ENCODE peak calls at places on chromosomes 12 and 14, in six cellular contexts. E is GM12892, K is HepG2, G is stomach, A is testis, C is Peyer's patch. X is an unnamed sample.

GRCh38 chr12:94305293-94305957 is 154.2 kb downstream of the CEP83 start:
- DNase-seq in A (no peak), E (no peak), C (no peak), K (peak; percentile 61), G (no peak), X (no peak)

GRCh38 chr14:35420036-35420811 is 15.7 kb upstream of the NFKBIA start:
- DNase-seq in E (no peak), A (no peak), G (no peak), C (no peak), K (no peak), X (no peak)

GRCh38 chr12:53344824-53345485 is 8.8 kb upstream of the SP7 start:
- DNase-seq in G (peak; percentile 73), K (peak; percentile 54), C (peak; percentile 86), A (peak; percentile 76), E (peak; percentile 63), X (peak; percentile 71)

GRCh38 chr12:14614704-14615121 is 47.0 kb upstream of the PLBD1 start:
- DNase-seq in K (no peak), A (no peak), E (no peak), G (no peak), C (no peak), X (no peak)

GRCh38 chr14:32358781-32359180 is 29.7 kb downstream of the AKAP6 start:
- DNase-seq in K (no peak), G (no peak), E (no peak), A (no peak), C (no peak), X (no peak)

GRCh38 chr12:83389237-83389996 is 702.7 kb downstream of the TMTC2 start:
- DNase-seq in C (peak; percentile 51), E (no peak), A (peak; percentile 60), G (no peak), K (no peak), X (no peak)

GRCh38 chr12:112684742-112685141 is 106.8 kb upstream of the RPH3A start:
- DNase-seq in E (no peak), G (no peak), K (peak; percentile 7), C (no peak), A (no peak), X (no peak)

GRCh38 chr14:104505085-104506074 is 74.2 kb upstream of the C14orf180 start:
- DNase-seq in E (no peak), C (no peak), K (no peak), A (no peak), G (no peak), X (no peak)

GRCh38 chr12:59500335-59500734 is 95.5 kb upstream of the SLC16A7 start:
- DNase-seq in K (no peak), A (no peak), C (no peak), G (no peak), E (no peak), X (no peak)

GRCh38 chr14:101740981-101741380 is 20.5 kb upstream of the PPP2R5C start:
- DNase-seq in C (no peak), E (no peak), K (no peak), G (no peak), A (no peak), X (no peak)

GRCh38 chr14:53701108-53701875 is 255.3 kb downstream of the BMP4 start:
- DNase-seq in K (no peak), C (no peak), G (no peak), E (no peak), A (no peak), X (no peak)

GRCh38 chr12:112777387-112778025 is 14.0 kb upstream of the RPH3A start:
- DNase-seq in K (no peak), G (no peak), E (no peak), C (no peak), A (no peak), X (no peak)

DNA sequence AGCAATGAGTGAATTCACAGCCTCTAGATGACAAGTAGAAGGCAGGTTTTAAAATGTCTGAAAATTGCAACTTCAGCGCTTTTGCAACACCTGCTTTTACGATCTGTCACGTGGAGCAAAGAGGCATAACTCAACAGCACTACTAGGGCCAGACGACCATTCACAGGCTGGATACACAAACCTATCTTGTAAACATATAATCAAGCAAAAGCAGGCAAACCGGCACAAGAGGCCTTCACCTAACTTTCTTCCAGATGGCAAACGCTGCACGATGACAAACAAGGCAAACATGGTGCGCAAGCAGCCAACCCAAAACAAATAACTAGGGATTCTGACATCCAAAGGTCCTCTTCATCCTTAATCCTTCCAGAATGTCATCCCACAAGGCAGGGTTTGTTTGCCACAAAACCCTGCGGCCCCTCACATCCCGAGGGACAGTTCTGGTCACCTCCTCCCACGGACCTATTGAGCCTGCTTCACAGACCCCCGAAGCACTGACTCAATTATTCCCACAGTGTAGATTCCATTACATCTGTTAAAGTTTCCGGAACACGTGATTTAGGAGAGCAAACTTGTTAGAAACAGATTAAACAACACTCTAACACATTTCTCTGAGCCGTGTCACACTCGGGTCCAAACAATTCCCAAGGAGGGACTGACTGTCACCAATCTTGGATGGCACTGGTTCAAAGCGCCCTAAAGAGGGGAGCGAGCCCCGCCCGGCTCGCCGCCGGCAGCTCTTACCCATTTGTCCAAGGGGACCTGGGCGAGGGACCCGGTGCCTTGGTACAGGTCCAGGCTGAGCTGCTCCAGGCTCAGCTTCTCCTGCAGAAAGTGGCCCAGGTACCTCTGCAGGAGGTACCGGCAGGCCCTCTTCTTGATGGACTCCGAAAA is 823 bp downstream of the ATG2B start:
- DNase-seq in K (peak; percentile 69), E (peak; percentile 19), A (peak; percentile 43), G (peak; percentile 44), C (peak; percentile 77), X (peak; percentile 18)
- TF ChIP-seq POLR2A in K (no peak), E (peak; percentile 40), A (no peak), G (no peak), C (peak; percentile 25), X (peak; percentile 65)

GRCh38 chr14:20456971-20457370 is 1.9 kb downstream of the APEX1 start:
- DNase-seq in C (no peak), A (no peak), K (no peak), E (no peak), G (no peak), X (no peak)

GRCh38 chr14:20458031-20458789 is 3.0 kb downstream of the PIP4P1 start:
- DNase-seq in K (no peak), C (no peak), G (no peak), A (no peak), E (no peak), X (no peak)

GRCh38 chr14:20454359-20454644 is 310 bp downstream of the OSGEP start:
- DNase-seq in C (peak; percentile 93), K (no peak), A (peak; percentile 86), E (no peak), G (peak; percentile 88), X (no peak)

GRCh38 chr14:20455355-20456300 is 602 bp downstream of the APEX1 start:
- DNase-seq in C (peak; percentile 54), E (no peak), G (peak; percentile 27), A (no peak), K (no peak), X (no peak)

DNA sequence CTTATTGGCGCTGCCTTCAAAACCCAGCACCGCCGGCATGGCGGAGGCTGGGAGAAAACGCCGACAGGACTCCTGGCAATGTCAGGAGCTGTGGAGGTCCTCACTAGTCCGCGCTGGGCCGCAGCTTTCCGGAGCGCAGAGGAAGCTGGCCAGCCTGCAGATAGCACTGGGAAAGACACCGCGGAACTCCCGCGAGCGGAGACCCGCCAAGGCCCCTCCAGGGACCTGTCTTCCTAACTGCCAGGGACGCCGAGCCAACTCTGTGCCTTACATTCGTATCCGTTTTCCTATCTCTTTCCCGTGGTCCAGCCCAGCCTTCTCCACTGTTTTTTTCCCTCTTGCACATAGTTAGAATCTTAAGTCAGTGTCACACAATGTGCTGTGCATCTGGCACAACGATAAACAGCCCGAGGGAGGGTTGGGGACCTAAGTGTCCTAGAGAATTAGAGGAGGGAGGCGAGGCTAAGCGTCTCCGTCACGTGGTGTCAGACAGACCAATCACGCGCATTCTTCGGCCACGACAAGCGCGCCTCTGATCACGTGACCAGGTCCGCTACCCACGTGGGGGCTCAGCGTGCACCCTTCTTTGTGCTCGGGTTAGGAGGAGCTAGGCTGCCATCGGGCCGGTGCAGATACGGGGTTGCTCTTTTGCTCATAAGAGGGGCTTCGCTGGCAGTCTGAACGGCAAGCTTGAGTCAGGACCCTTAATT is at the start of the genes APEX1 and OSGEP:
- DNase-seq in E (peak; percentile 91), K (peak; percentile 99), A (peak; percentile 99), C (peak; percentile 99), G (peak; percentile 98), X (peak; percentile 85)
- TF ChIP-seq POLR2A in E (peak; percentile 89), K (peak; percentile 93), A (peak; percentile 19), C (peak; percentile 58), G (no peak), X (peak; percentile 91)

DNA sequence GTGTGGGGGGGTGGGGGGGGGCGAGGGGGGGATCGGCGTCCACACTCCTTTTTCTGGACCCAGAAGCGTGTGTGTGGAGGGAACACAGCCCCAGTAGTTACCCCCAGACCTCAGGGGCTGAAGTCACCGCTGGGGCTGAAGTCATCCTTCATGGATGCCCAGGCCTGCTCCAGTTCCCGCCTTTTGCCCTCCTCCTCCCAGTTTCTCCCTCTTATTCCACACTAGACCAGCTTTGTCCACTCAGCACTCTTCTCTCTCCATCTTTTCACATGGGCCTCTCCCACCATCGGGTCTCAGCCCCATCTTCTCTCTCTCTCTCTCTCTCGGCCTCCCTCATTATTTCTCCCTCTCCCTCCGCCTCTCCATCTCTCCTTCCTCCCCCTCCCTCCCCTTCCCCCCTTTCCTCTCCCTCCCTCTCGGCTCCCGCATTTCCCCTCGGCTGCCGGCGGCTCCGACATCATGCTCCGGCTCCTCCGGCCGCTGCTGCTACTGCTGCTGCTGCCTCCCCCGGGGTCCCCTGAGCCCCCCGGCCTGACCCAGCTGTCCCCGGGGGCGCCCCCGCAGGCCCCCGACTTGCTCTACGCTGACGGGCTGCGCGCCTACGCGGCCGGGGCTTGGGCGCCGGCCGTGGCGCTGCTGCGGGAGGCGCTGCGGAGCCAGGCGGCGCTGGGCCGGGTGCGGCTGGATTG is at the start of gene P3H3:
- DNase-seq in C (peak; percentile 48), E (no peak), A (peak; percentile 43), G (no peak), K (peak; percentile 23), X (no peak)
- TF ChIP-seq POLR2A in C (no peak), E (no peak), A (no peak), G (no peak), K (no peak), X (no peak)

GRCh38 chr12:132559652-132560420 is 50.5 kb downstream of the LRCOL1 start:
- DNase-seq in G (peak; percentile 49), E (peak; percentile 63), A (peak; percentile 48), C (peak; percentile 61), K (peak; percentile 6), X (peak; percentile 79)
- TF ChIP-seq POLR2A in G (no peak), E (peak; percentile 33), A (no peak), C (no peak), K (no peak), X (no peak)

GRCh38 chr14:96364911-96365310 is 1.6 kb downstream of the GSKIP start:
- DNase-seq in G (no peak), E (no peak), A (no peak), C (no peak), K (no peak), X (no peak)
- TF ChIP-seq POLR2A in G (no peak), E (no peak), A (no peak), C (peak; percentile 40), K (no peak), X (no peak)